ENCODE peak calls at places on chromosome 2, in eight cellular contexts. A is esophagus squamous epithelium; I is psoas muscle; U is cardiac muscle cell; V is CD4-positive, alpha-beta T cell; R is spleen; D is PC-9; W is sigmoid colon. S is an unnamed sample.

GRCh38 chr2:26039603-26040367 is 5.9 kb downstream of the RAB10 start:
- DNase-seq in D (no peak), W (no peak), R (no peak), I (no peak), U (no peak), A (no peak), V (no peak), S (no peak)

GRCh38 chr2:226756131-226756530 is 43.5 kb downstream of the IRS1 start:
- DNase-seq in I (no peak), R (no peak), D (peak; percentile 94), A (no peak), U (no peak), W (no peak), V (no peak), S (peak; percentile 76)

GRCh38 chr2:96098900-96099590 is 17.3 kb downstream of the ADRA2B start:
- DNase-seq in V (no peak), W (peak; percentile 68), A (no peak), D (no peak), R (peak; percentile 68), I (peak; percentile 49), U (peak; percentile 59), S (no peak)

GRCh38 chr2:175690113-175690716 is 311.9 kb downstream of the LNPK start:
- DNase-seq in U (peak; percentile 70), R (no peak), D (peak; percentile 64), W (no peak), I (no peak), A (no peak), V (no peak), S (peak; percentile 71)

GRCh38 chr2:227472265-227473018 is 486 bp downstream of the AGFG1 start:
- DNase-seq in D (no peak), A (peak; percentile 3), I (peak; percentile 53), W (peak; percentile 68), R (peak; percentile 91), U (peak; percentile 78), V (peak; percentile 20), S (no peak)

GRCh38 chr2:105560157-105560556 is 161.3 kb upstream of the FHL2 start:
- DNase-seq in A (no peak), U (no peak), R (no peak), W (no peak), V (no peak), I (no peak), D (no peak), S (no peak)

GRCh38 chr2:126883661-126884030 is 15.0 kb upstream of the TEX51 start:
- DNase-seq in R (no peak), V (no peak), U (no peak), D (no peak), I (no peak), A (no peak), W (no peak), S (no peak)

GRCh38 chr2:237429761-237430160 is 15.8 kb upstream of the COL6A3 start:
- DNase-seq in W (no peak), R (no peak), A (no peak), D (no peak), I (no peak), U (no peak), V (no peak), S (peak; percentile 56)

GRCh38 chr2:190578158-190579057 is 43.9 kb upstream of the NEMP2 start:
- DNase-seq in D (peak; percentile 65), R (no peak), V (no peak), W (no peak), A (no peak), I (no peak), U (peak; percentile 55), S (peak; percentile 35)

GRCh38 chr2:143263045-143263625 is 133.9 kb downstream of the ARHGAP15 start:
- DNase-seq in R (no peak), I (no peak), W (no peak), D (no peak), U (no peak), A (no peak), V (no peak), S (peak; percentile 9)

GRCh38 chr2:182015334-182016109 is 29.9 kb downstream of the PPP1R1C start:
- DNase-seq in I (no peak), V (no peak), A (no peak), U (no peak), R (no peak), W (no peak), D (no peak), S (peak; percentile 39)

GRCh38 chr2:56009758-56010534 is 86.4 kb upstream of the EFEMP1 start:
- DNase-seq in W (no peak), D (peak; percentile 63), V (no peak), U (peak; percentile 15), R (no peak), A (no peak), I (no peak), S (peak; percentile 38)

GRCh38 chr2:171347591-171348032 is 86.2 kb downstream of the METTL8 start:
- DNase-seq in V (no peak), A (no peak), R (no peak), U (peak; percentile 8), W (no peak), I (no peak), D (peak; percentile 93), S (peak; percentile 66)

GRCh38 chr2:203650860-203651613 is 55.4 kb upstream of the CD28 start:
- DNase-seq in R (no peak), A (no peak), D (no peak), V (no peak), I (no peak), U (no peak), W (peak; percentile 67), S (peak; percentile 47)

GRCh38 chr2:109213646-109214417 is 84.8 kb downstream of the SH3RF3 start:
- DNase-seq in R (no peak), U (no peak), V (peak; percentile 30), I (peak; percentile 67), D (peak; percentile 96), A (no peak), W (peak; percentile 62), S (peak; percentile 65)

GRCh38 chr2:143847257-143847656 is 672.7 kb downstream of the ZEB2 start:
- DNase-seq in V (no peak), D (no peak), R (no peak), W (no peak), I (no peak), U (no peak), A (no peak), S (no peak)

GRCh38 chr2:98809878-98810587 is 79.1 kb upstream of the MGAT4A start:
- DNase-seq in R (no peak), A (no peak), D (no peak), W (no peak), I (no peak), U (no peak), V (no peak), S (no peak)

GRCh38 chr2:69945900-69946299 is 15.5 kb downstream of the ASPRV1 start:
- DNase-seq in U (no peak), V (no peak), A (no peak), D (no peak), R (no peak), W (no peak), I (no peak), S (no peak)

GRCh38 chr2:27954261-27954673 is 63.7 kb downstream of the BABAM2 start:
- DNase-seq in A (no peak), I (no peak), W (no peak), V (no peak), R (no peak), U (no peak), D (no peak), S (no peak)

GRCh38 chr2:180015951-180016709 is 9.0 kb upstream of the CWC22 start:
- DNase-seq in U (no peak), I (no peak), D (no peak), R (no peak), V (no peak), W (no peak), A (no peak), S (peak; percentile 28)

GRCh38 chr2:68452168-68452890 is 14.8 kb downstream of the FBXO48 start:
- DNase-seq in A (no peak), I (no peak), R (no peak), D (no peak), W (no peak), U (no peak), V (no peak), S (no peak)

GRCh38 chr2:188928643-188929042 is 45.5 kb upstream of the COL3A1 start:
- DNase-seq in U (no peak), A (no peak), V (no peak), I (no peak), D (no peak), W (no peak), R (no peak), S (no peak)

GRCh38 chr2:10327896-10328666 is 25.4 kb downstream of the HPCAL1 start:
- DNase-seq in A (no peak), I (no peak), R (no peak), U (no peak), V (no peak), W (no peak), D (no peak), S (no peak)

GRCh38 chr2:73999881-74000597 is 15.3 kb downstream of the TET3 start:
- DNase-seq in I (no peak), W (no peak), U (no peak), D (no peak), A (no peak), R (peak; percentile 55), V (no peak), S (peak; percentile 27)

GRCh38 chr2:150997702-150998480 is 263.8 kb downstream of the RBM43 start:
- DNase-seq in A (no peak), V (no peak), W (no peak), R (no peak), D (no peak), U (no peak), I (no peak), S (no peak)

GRCh38 chr2:185522472-185522871 is 216.1 kb upstream of the FSIP2 start:
- DNase-seq in U (no peak), I (no peak), V (no peak), D (no peak), R (no peak), A (no peak), W (no peak), S (no peak)
- TF ChIP-seq CTCF in U (no peak), I (no peak), V (no peak), D (peak; percentile 42), R (no peak), A (no peak), W (no peak), S (peak; percentile 19)

GRCh38 chr2:160028431-160029269 is 33.8 kb downstream of the PLA2R1 start:
- DNase-seq in W (no peak), V (no peak), D (no peak), U (no peak), A (no peak), R (no peak), I (no peak), S (peak; percentile 25)
- H3K27ac ChIP-seq in W (no peak overlapping the region), V (no peak overlapping the region), D (no peak overlapping the region), U (no peak overlapping the region), A (no peak overlapping the region), R (no peak overlapping the region), I (no peak overlapping the region), S (no peak overlapping the region)

GRCh38 chr2:52036036-52036435 is 1004.1 kb upstream of the NRXN1 start:
- DNase-seq in W (no peak), D (no peak), A (no peak), R (no peak), U (no peak), I (no peak), V (no peak), S (no peak)

GRCh38 chr2:52036853-52037252 is 1004.9 kb upstream of the NRXN1 start:
- DNase-seq in W (no peak), U (no peak), V (no peak), R (no peak), I (no peak), A (no peak), D (peak; percentile 34), S (no peak)

GRCh38 chr2:52034706-52035105 is 1002.8 kb upstream of the NRXN1 start:
- DNase-seq in I (no peak), V (no peak), A (no peak), W (no peak), R (no peak), D (no peak), U (no peak), S (no peak)
- TF ChIP-seq CTCF in I (no peak), V (no peak), A (no peak), W (no peak), R (no peak), D (no peak), U (peak; percentile 18), S (no peak)

GRCh38 chr2:39300044-39300820 is 56.5 kb upstream of the CDKL4 start:
- DNase-seq in V (no peak), W (no peak), U (no peak), R (no peak), I (no peak), D (no peak), A (no peak), S (no peak)
- H3K27ac ChIP-seq in V (no peak overlapping the region), W (no peak overlapping the region), U (no peak overlapping the region), R (no peak overlapping the region), I (no peak overlapping the region), D (no peak overlapping the region), A (no peak overlapping the region), S (no peak overlapping the region)

S was measured in brain microvascular endothelial cell.